ENCODE peak calls at places on chromosomes 6 and 20, in six cellular contexts. M is CD8-positive, alpha-beta T cell; F is right lobe of liver; V is HCT116; P is IMR-90; B is ovary. L is an unnamed sample.
A peak's percentile ranks its signal among the peaks of the same experiment; 100 is the strongest.

GRCh38 chr20:58706975-58707681 is 14.5 kb downstream of the NPEPL1 start:
- DNase-seq in M (no peak), V (no peak), F (peak; percentile 44), P (no peak), B (peak; percentile 7), L (peak; percentile 4)

GRCh38 chr20:25580711-25581110 is 4.6 kb downstream of the NINL start:
- DNase-seq in V (no peak), M (no peak), P (peak; percentile 27), B (no peak), F (no peak), L (no peak)

GRCh38 chr6:42315220-42315990 is 97.7 kb upstream of the MRPS10 start:
- DNase-seq in F (no peak), B (no peak), P (no peak), M (no peak), V (no peak), L (no peak)

GRCh38 chr6:170286246-170286933 is 4.5 kb downstream of the DLL1 start:
- DNase-seq in P (no peak), F (no peak), B (peak; percentile 51), V (no peak), M (no peak), L (peak; percentile 53)

GRCh38 chr6:127458817-127459216 is 372 bp downstream of the KIAA0408 start:
- DNase-seq in B (peak; percentile 39), V (no peak), P (peak; percentile 59), M (no peak), F (no peak), L (no peak)

GRCh38 chr20:59966428-59966827 is 8.2 kb downstream of the CDH26 start:
- DNase-seq in F (no peak), P (no peak), M (no peak), V (no peak), B (no peak), L (no peak)

GRCh38 chr6:390914-391558 is 516 bp upstream of the IRF4 start:
- DNase-seq in B (no peak), F (no peak), P (no peak), M (no peak), V (no peak), L (no peak)

GRCh38 chr6:31401403-31401802 is 2.0 kb upstream of the MICA start:
- DNase-seq in P (peak; percentile 81), B (peak; percentile 49), F (no peak), V (peak; percentile 62), M (no peak), L (no peak)

GRCh38 chr20:36097751-36098151 is 56.8 kb upstream of the EPB41L1 start:
- DNase-seq in M (no peak), V (no peak), P (no peak), F (no peak), B (no peak), L (no peak)

GRCh38 chr20:20441259-20441658 is 73.4 kb downstream of the INSM1 start:
- DNase-seq in B (no peak), P (no peak), M (no peak), V (no peak), F (no peak), L (no peak)

GRCh38 chr6:72976389-72976900 is 248.9 kb downstream of the KHDC1L start:
- DNase-seq in P (no peak), B (no peak), V (no peak), F (no peak), M (no peak), L (no peak)

GRCh38 chr6:137589067-137589848 is 95.1 kb upstream of the OLIG3 start:
- DNase-seq in M (peak; percentile 40), F (no peak), P (peak; percentile 50), V (peak; percentile 57), B (no peak), L (no peak)

DNA sequence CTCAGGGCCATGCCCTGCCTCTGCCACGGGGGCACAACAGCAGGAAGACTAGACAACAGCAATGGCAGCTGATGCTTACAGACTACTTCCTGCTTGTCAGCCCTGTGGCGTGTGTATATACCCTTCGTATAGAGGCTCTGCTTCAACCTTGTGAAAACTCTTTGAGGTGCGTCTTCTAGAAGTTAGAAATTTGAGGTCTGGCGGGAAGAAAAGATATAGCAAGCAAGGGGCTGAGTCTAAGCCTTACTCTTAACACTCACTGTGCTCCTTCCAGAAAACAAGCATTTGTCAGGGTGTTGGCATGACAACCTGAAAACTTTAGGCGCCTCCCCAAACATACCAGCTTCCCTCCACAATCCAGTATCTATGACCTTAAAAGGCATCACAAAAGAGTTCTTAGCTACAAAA is 33.3 kb downstream of the JPH2 start:
- DNase-seq in P (peak; percentile 13), B (no peak), F (no peak), V (no peak), M (peak; percentile 16), L (no peak)
- H3K4me1 ChIP-seq in P (peaks cover 2% of the 10 kb centered on the region), B (no peaks in the 10 kb centered on the region), F (no peaks in the 10 kb centered on the region), V (peaks cover 21% of the 10 kb centered on the region), M (peaks cover 9% of the 10 kb centered on the region), L (peaks cover 94% of the 10 kb centered on the region)

GRCh38 chr6:28137458-28138020 is 4.1 kb upstream of the ZKSCAN8 start:
- DNase-seq in P (peak; percentile 14), M (no peak), V (no peak), F (no peak), B (no peak), L (no peak)
- H3K4me1 ChIP-seq in P (peaks cover 2% of the 10 kb centered on the region), M (peaks cover 33% of the 10 kb centered on the region), V (peaks cover 10% of the 10 kb centered on the region), F (no peaks in the 10 kb centered on the region), B (peaks cover 7% of the 10 kb centered on the region), L (peaks cover 71% of the 10 kb centered on the region)

GRCh38 chr6:53325785-53326184 is 23.0 kb downstream of the ELOVL5 start:
- DNase-seq in B (no peak), M (no peak), P (no peak), V (no peak), F (no peak), L (no peak)
- H3K4me1 ChIP-seq in B (peaks cover 16% of the 10 kb centered on the region), M (peaks cover 5% of the 10 kb centered on the region), P (peaks cover 28% of the 10 kb centered on the region), V (peaks cover 34% of the 10 kb centered on the region), F (no peaks in the 10 kb centered on the region), L (peaks cover 66% of the 10 kb centered on the region)

DNA sequence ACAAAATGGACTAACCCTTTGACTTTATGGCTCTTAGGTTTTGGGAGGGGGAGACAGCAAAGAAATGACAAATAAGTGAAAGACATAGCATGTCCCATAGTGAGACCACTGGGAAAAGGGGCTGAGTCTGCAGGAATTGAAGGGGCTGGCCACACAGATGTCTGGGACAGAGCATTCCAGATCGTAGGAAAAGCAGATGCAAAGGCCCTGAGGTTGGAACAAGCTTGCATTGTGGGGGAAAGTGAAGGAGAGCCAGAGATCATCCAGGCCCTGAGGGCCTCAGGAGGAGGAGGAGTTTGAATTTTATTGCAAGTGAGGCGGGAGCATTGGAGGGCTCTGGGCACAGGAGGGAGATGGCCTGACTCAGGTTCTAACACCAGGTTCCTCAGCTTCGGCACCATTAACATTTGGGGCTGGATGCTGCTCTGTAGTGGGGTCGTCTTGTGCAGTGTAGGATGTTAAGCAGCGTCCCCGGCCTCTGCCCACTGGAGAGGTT is 97.5 kb downstream of the CEBPB start:
- DNase-seq in B (no peak), V (no peak), P (no peak), M (no peak), F (no peak), L (no peak)
- H3K4me1 ChIP-seq in B (peaks cover 40% of the 10 kb centered on the region), V (peaks cover 62% of the 10 kb centered on the region), P (peaks cover 53% of the 10 kb centered on the region), M (no peaks in the 10 kb centered on the region), F (no peaks in the 10 kb centered on the region), L (peaks cover 62% of the 10 kb centered on the region)

GRCh38 chr6:116408476-116408875 is 37.7 kb downstream of the DSE start:
- DNase-seq in V (no peak), B (no peak), F (no peak), M (no peak), P (no peak), L (no peak)
- H3K4me1 ChIP-seq in V (peaks cover 11% of the 10 kb centered on the region), B (peaks cover 11% of the 10 kb centered on the region), F (no peaks in the 10 kb centered on the region), M (no peaks in the 10 kb centered on the region), P (peaks cover 15% of the 10 kb centered on the region), L (peaks cover 67% of the 10 kb centered on the region)